ENCODE peak calls at places on chromosomes 6 and 20, in four cellular contexts. O is mammary epithelial cell, P is HuH-7, N is GM12878. J is an unnamed sample.
A peak's percentile ranks its signal among the peaks of the same experiment; 100 is the strongest.

GRCh38 chr6:18016133-18016532 is 28.7 kb upstream of the KIF13A start:
- DNase-seq in O (peak; percentile 89), P (no peak), N (no peak), J (no peak)

GRCh38 chr6:169190144-169190584 is 63.5 kb downstream of the THBS2 start:
- DNase-seq in P (no peak), N (no peak), O (no peak), J (no peak)

GRCh38 chr20:62822788-62823651 is 6.2 kb downstream of the COL9A3 start:
- DNase-seq in P (peak; percentile 99), O (no peak), N (no peak), J (peak; percentile 50)

GRCh38 chr20:20174089-20174835 is 121.9 kb downstream of the CFAP61 start:
- DNase-seq in N (no peak), P (no peak), O (no peak), J (no peak)

GRCh38 chr20:33602826-33603590 is 59.1 kb upstream of the C20orf144 start:
- DNase-seq in O (peak; percentile 75), N (peak; percentile 34), P (no peak), J (peak; percentile 24)

GRCh38 chr20:61523145-61523544 is 271.1 kb downstream of the CDH4 start:
- DNase-seq in N (no peak), O (no peak), P (no peak), J (no peak)

GRCh38 chr20:63089051-63089907 is 82.5 kb upstream of the BHLHE23 start:
- DNase-seq in O (peak; percentile 15), P (no peak), N (no peak), J (no peak)

GRCh38 chr6:135173242-135173988 is 7.7 kb upstream of the MYB start:
- DNase-seq in O (no peak), N (no peak), P (no peak), J (no peak)

GRCh38 chr20:54085910-54086309 is 15.5 kb upstream of the BCAS1 start:
- DNase-seq in N (no peak), O (no peak), P (no peak), J (no peak)

GRCh38 chr20:3670511-3670910 is 7.3 kb upstream of the GFRA4 start:
- DNase-seq in N (no peak), P (no peak), O (no peak), J (no peak)

GRCh38 chr6:161228096-161228495 is 45.8 kb downstream of the AGPAT4 start:
- DNase-seq in O (no peak), P (no peak), N (no peak), J (no peak)

GRCh38 chr20:5122861-5123260 is 3.1 kb upstream of the PCNA start:
- DNase-seq in P (no peak), N (no peak), O (no peak), J (no peak)

GRCh38 chr6:143396497-143397228 is 53.8 kb downstream of the ADAT2 start:
- DNase-seq in P (peak; percentile 44), O (no peak), N (no peak), J (no peak)

GRCh38 chr6:79913369-79913768 is 34.0 kb downstream of the ELOVL4 start:
- DNase-seq in P (no peak), O (no peak), N (no peak), J (no peak)

GRCh38 chr6:139327038-139327437 is 35.2 kb upstream of the TXLNB start:
- DNase-seq in O (no peak), P (no peak), N (peak; percentile 56), J (peak; percentile 47)

GRCh38 chr20:44805991-44806729 is 4.2 kb downstream of the RIMS4 start:
- DNase-seq in O (no peak), P (no peak), N (no peak), J (no peak)

GRCh38 chr6:45426251-45426650 is 48.5 kb upstream of the SUPT3H start:
- DNase-seq in P (no peak), O (no peak), N (no peak), J (no peak)

GRCh38 chr6:112216699-112217551 is 37.4 kb downstream of the LAMA4 start:
- DNase-seq in N (no peak), P (no peak), O (peak; percentile 83), J (no peak)

GRCh38 chr20:34579936-34580587 is 21.5 kb downstream of the MAP1LC3A start:
- DNase-seq in P (no peak), N (peak; percentile 67), O (peak; percentile 34), J (peak; percentile 56)

GRCh38 chr6:21593927-21594421 is 423 bp downstream of the SOX4 start:
- DNase-seq in N (no peak), O (no peak), P (no peak), J (no peak)

GRCh38 chr6:106825156-106825555 is 149.4 kb downstream of the CD24 start:
- DNase-seq in P (no peak), O (no peak), N (no peak), J (no peak)

GRCh38 chr6:17472653-17473183 is 79.3 kb downstream of the CAP2 start:
- DNase-seq in O (no peak), N (no peak), P (peak; percentile 10), J (no peak)

GRCh38 chr6:24926192-24926591 is 9.6 kb downstream of the RIPOR2 start:
- DNase-seq in O (no peak), P (no peak), N (no peak), J (no peak)

GRCh38 chr6:169981051-169981450 is 229.6 kb downstream of the ERMARD start:
- DNase-seq in O (no peak), N (no peak), P (no peak), J (no peak)

GRCh38 chr6:81938991-81939773 is 186.7 kb upstream of the TENT5A start:
- DNase-seq in N (no peak), P (no peak), O (peak; percentile 43), J (no peak)

J was measured in GM06990.